ENCODE peak calls at places on chromosome 2, in four cellular contexts. L is cardiac fibroblast, H is OCI-LY7, Z is nephron progenitor cell. Y is an unnamed sample.

GRCh38 chr2:31978436-31978835 is 32.4 kb downstream of the MEMO1 start:
- DNase-seq in Z (no peak), H (no peak), L (no peak), Y (no peak)

GRCh38 chr2:120861191-120861575 is 125.5 kb downstream of the GLI2 start:
- DNase-seq in L (no peak), Z (no peak), H (no peak), Y (no peak)

GRCh38 chr2:196566969-196567666 is 72.4 kb upstream of the CCDC150 start:
- DNase-seq in Z (peak), H (no peak), L (no peak), Y (no peak)

GRCh38 chr2:119155633-119156032 is 2.9 kb downstream of the C1QL2 start:
- DNase-seq in L (no peak), Z (peak), H (no peak), Y (no peak)

GRCh38 chr2:62774555-62775366 is 69.2 kb downstream of the EHBP1 start:
- DNase-seq in H (peak), L (peak), Z (no peak), Y (peak)

GRCh38 chr2:171330155-171330956 is 103.4 kb downstream of the METTL8 start:
- DNase-seq in L (no peak), H (peak), Z (no peak), Y (no peak)

GRCh38 chr2:96110621-96111256 is 5.6 kb downstream of the ADRA2B start:
- DNase-seq in Z (no peak), L (no peak), H (no peak), Y (no peak)

GRCh38 chr2:105371156-105371555 is 27.7 kb downstream of the FHL2 start:
- DNase-seq in Z (no peak), H (no peak), L (no peak), Y (no peak)

GRCh38 chr2:197142074-197142473 is 168.5 kb downstream of the ANKRD44 start:
- DNase-seq in H (no peak), L (no peak), Z (no peak), Y (no peak)

GRCh38 chr2:189337648-189338047 is 103.6 kb upstream of the WDR75 start:
- DNase-seq in L (peak), Z (no peak), H (no peak), Y (peak)

GRCh38 chr2:177772529-177772928 is 300.0 kb downstream of the PDE11A start:
- DNase-seq in H (peak), L (peak), Z (no peak), Y (peak)

GRCh38 chr2:33321236-33321731 is 155.2 kb upstream of the RASGRP3 start:
- DNase-seq in H (no peak), Z (no peak), L (peak), Y (peak)

DNA sequence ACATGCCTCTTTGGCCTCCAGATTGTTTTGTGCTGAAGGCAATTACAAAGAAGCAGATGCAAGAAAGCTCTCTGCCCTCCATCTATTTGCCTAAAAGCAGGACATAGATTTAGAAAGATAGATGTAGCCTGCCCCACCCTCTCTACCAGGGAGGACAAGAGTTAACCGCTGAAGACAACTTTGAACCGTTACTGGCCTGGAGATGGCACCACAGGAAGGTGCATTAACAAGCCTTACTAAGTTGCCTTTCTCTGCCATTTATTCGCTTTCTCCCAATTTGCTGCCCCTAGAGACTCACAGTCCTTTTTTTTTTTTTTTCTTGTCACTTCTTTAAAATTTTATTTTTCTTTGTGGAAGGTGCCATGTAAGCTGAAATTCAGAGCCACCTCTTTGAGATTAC is 28.8 kb upstream of the RMDN2 start:
- DNase-seq in L (no peak), H (peak), Z (no peak), Y (no peak)
- TF ChIP-seq CTCF in L (no peak), H (peak), Z (no peak), Y (no peak)

DNA sequence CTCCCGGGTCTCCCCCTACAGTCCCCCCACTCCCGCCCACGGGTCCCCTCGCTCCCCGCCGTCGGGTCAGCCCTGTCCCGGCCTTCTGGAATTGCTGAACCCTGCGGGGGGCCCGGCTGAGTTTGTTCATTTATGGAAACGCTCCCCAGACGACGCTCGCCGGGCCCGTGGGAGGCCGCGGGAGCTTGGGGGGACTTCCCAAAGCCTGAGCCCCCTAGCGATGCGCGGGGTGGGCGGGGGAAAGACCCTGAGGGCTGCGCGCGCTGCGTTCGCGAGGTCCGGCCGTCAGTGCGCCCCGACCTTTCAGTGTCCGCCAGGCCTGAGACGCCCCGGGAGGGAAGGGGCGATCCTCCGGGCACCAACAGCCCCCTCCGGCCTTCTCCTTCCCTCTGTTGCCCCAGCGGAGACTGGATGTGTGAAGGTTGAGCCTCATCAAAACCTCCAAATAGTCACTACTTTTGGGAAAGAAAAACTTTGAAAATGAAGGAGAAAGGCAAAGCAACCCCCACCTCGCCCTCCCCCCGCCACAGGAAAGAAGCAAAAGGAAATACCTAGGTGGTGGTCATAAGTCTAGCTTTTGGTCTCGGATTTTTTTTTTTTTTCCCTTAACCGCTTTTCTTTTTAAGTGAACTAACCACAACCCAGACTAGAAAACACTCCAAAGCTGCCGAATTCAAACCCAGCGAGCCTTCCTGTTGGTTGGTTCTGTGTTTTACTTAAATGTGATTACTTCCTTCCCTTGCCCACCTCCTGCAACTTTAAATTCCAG is 509 bp upstream of the CYS1 start:
- DNase-seq in Z (peak), L (no peak), H (peak), Y (no peak)
- TF ChIP-seq CTCF in Z (no peak), L (no peak), H (no peak), Y (no peak)

GRCh38 chr2:86519349-86519748 is 43.9 kb downstream of the CHMP3 start:
- DNase-seq in L (no peak), Z (no peak), H (no peak), Y (no peak)

GRCh38 chr2:86521922-86522321 is 41.3 kb downstream of the CHMP3 start:
- DNase-seq in H (no peak), Z (no peak), L (no peak), Y (no peak)

GRCh38 chr2:86518498-86518897 is 44.7 kb downstream of the CHMP3 start:
- DNase-seq in H (peak), L (peak), Z (no peak), Y (no peak)

GRCh38 chr2:86522711-86523110 is 40.5 kb downstream of the CHMP3 start:
- DNase-seq in Z (no peak), H (no peak), L (no peak), Y (no peak)

GRCh38 chr2:86520153-86520552 is 43.1 kb downstream of the CHMP3 start:
- DNase-seq in H (no peak), Z (no peak), L (no peak), Y (no peak)
- TF ChIP-seq CTCF in H (no peak), Z (no peak), L (peak), Y (no peak)

GRCh38 chr2:47653909-47654789 is 128.8 kb upstream of the MSH6 start:
- DNase-seq in H (peak), L (peak), Z (peak), Y (peak)
- TF ChIP-seq CTCF in H (peak), L (peak), Z (peak), Y (no peak)

GRCh38 chr2:179340678-179341077 is 76.0 kb upstream of the SESTD1 start:
- DNase-seq in Z (no peak), H (no peak), L (peak), Y (peak)
- TF ChIP-seq CTCF in Z (no peak), H (peak), L (peak), Y (peak)

DNA sequence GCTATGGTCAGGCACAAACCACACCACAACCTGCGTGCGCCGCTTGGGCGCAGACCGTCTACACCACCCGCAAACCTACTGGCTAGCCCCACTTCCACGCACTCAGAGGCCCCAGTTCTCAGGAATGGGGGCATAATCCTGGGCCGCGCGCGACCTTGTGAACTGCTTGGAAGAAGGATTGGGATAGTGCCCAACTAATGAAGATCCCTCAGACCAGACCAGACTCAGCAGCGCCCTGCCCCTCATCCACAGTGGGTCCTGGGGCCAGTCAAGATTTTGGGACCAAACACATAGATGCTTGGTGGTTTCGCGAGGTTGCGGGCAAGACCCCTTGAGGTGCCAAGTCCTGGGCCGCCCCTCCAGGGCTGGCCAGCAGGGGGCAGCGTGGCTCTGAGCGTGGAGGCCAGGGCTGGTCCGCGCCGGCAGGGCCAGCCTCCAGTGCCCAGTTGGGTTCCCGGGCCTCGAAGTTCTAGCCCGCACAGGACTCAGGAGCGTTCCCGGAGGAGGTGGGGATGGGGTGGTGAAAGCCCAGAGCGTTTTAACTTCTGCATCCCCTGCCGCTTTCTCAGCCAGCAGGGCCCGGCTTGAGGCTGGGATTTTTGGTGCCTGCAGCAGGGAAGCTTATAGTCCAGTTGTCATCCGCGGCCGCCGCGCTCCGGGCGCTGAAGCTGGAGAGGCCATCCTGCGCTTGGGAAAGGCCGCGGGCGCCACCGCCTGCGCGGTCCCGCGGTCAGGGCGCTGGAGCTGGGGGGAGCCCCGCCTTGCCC is 8.3 kb downstream of the OSR1 start:
- DNase-seq in Z (peak), L (peak), H (peak), Y (peak)
- TF ChIP-seq CTCF in Z (peak), L (peak), H (peak), Y (peak)

GRCh38 chr2:51424418-51424817 is 392.5 kb upstream of the NRXN1 start:
- DNase-seq in H (no peak), L (no peak), Z (peak), Y (peak)
- TF ChIP-seq CTCF in H (no peak), L (no peak), Z (peak), Y (no peak)

GRCh38 chr2:48471048-48471474 is 58.9 kb upstream of the STON1 start:
- DNase-seq in L (peak), H (no peak), Z (peak), Y (peak)
- TF ChIP-seq CTCF in L (peak), H (no peak), Z (peak), Y (peak)